ENCODE peak calls at places on chromosomes 3 and 15, in five cellular contexts. Y is adrenal gland, X is GM18507, O is H7, S is EH. N is an unnamed sample.

GRCh38 chr15:79811406-79812405 is 85.1 kb downstream of the MTHFS start:
- DNase-seq in Y (peak), X (no peak), O (no peak), S (peak), N (peak)

GRCh38 chr3:180690061-180690460 is 10.8 kb upstream of the CCDC39 start:
- DNase-seq in Y (no peak), X (no peak), O (no peak), S (no peak), N (no peak)

GRCh38 chr3:72445827-72446405 is 402.3 kb downstream of the SHQ1 start:
- DNase-seq in Y (no peak), X (no peak), O (no peak), S (peak), N (no peak)

GRCh38 chr3:98839846-98840245 is 61.6 kb downstream of the DCBLD2 start:
- DNase-seq in Y (no peak), X (no peak), O (no peak), S (peak), N (no peak)

GRCh38 chr3:111903067-111903511 is 44.0 kb downstream of the PHLDB2 start:
- DNase-seq in Y (no peak), X (no peak), O (no peak), S (peak), N (no peak)

GRCh38 chr15:70214266-70214665 is 116.5 kb upstream of the TLE3 start:
- DNase-seq in Y (no peak), X (no peak), O (peak), S (no peak), N (no peak)

GRCh38 chr3:38649500-38650247 is at the start of gene SCN5A:
- DNase-seq in Y (peak), X (no peak), O (peak), S (peak), N (peak)

GRCh38 chr15:55221090-55222011 is 24.6 kb upstream of the RSL24D1 start:
- DNase-seq in Y (peak), X (no peak), O (no peak), S (peak), N (no peak)

GRCh38 chr3:99714146-99714545 is 75.8 kb downstream of the COL8A1 start:
- DNase-seq in Y (no peak), X (no peak), O (no peak), S (peak), N (no peak)

GRCh38 chr15:70870066-70870465 is 16.1 kb upstream of the LARP6 start:
- DNase-seq in Y (no peak), X (no peak), O (no peak), S (peak), N (no peak)

GRCh38 chr3:134078169-134078821 is 48.6 kb upstream of the SLCO2A1 start:
- DNase-seq in Y (no peak), X (no peak), O (no peak), S (peak), N (no peak)

GRCh38 chr3:153614563-153614962 is 452.5 kb downstream of the RAP2B start:
- DNase-seq in Y (no peak), X (no peak), O (no peak), S (peak), N (no peak)

GRCh38 chr15:40984963-40985362 is 31.7 kb downstream of the CHAC1 start:
- DNase-seq in Y (peak), X (no peak), O (no peak), S (peak), N (no peak)

GRCh38 chr15:67125589-67126502 is 60.4 kb downstream of the SMAD3 start:
- DNase-seq in Y (peak), X (no peak), O (no peak), S (peak), N (no peak)

GRCh38 chr15:74438206-74438605 is 4.4 kb upstream of the SEMA7A start:
- DNase-seq in Y (no peak), X (no peak), O (no peak), S (no peak), N (no peak)

GRCh38 chr3:9087831-9088413 is 124.7 kb upstream of the RAD18 start:
- DNase-seq in Y (no peak), X (no peak), O (no peak), S (no peak), N (no peak)

GRCh38 chr3:156516284-156516683 is 38.6 kb downstream of the SSR3 start:
- DNase-seq in Y (peak), X (no peak), O (no peak), S (no peak), N (no peak)

GRCh38 chr15:49215768-49216739 is 46.0 kb downstream of the GALK2 start:
- DNase-seq in Y (peak), X (peak), O (peak), S (no peak), N (peak)

GRCh38 chr3:8441969-8442559 is 59.6 kb upstream of the LMCD1 start:
- DNase-seq in Y (peak), X (no peak), O (peak), S (peak), N (no peak)

GRCh38 chr15:72304596-72304995 is 15.4 kb downstream of the CELF6 start:
- DNase-seq in Y (no peak), X (no peak), O (no peak), S (no peak), N (no peak)

GRCh38 chr3:126313580-126314304 is 43.5 kb downstream of the KLF15 start:
- DNase-seq in Y (no peak), X (no peak), O (no peak), S (no peak), N (peak)

GRCh38 chr15:88401972-88402656 is 65.1 kb downstream of the MRPL46 start:
- DNase-seq in Y (no peak), X (no peak), O (peak), S (no peak), N (no peak)

GRCh38 chr3:98130421-98130820 is at the start of gene OR5H1:
- DNase-seq in Y (no peak), X (no peak), O (no peak), S (no peak), N (no peak)

GRCh38 chr15:71083349-71083748 is 31.9 kb upstream of the THSD4 start:
- DNase-seq in Y (no peak), X (no peak), O (no peak), S (peak), N (no peak)

GRCh38 chr3:156035158-156035557 is 85.2 kb upstream of the KCNAB1 start:
- DNase-seq in Y (no peak), X (no peak), O (no peak), S (no peak), N (no peak)

GRCh38 chr3:171801738-171802600 is 8.3 kb downstream of the PLD1 start:
- DNase-seq in Y (no peak), X (no peak), O (no peak), S (peak), N (no peak)

GRCh38 chr3:180036678-180037455 is at the start of gene PEX5L:
- DNase-seq in Y (peak), X (peak), O (peak), S (peak), N (peak)

GRCh38 chr15:74314897-74315438 is 52.5 kb downstream of the CYP11A1 start:
- DNase-seq in Y (no peak), X (no peak), O (no peak), S (no peak), N (no peak)

GRCh38 chr3:87088984-87089841 is 98.3 kb upstream of the VGLL3 start:
- DNase-seq in Y (peak), X (no peak), O (peak), S (peak), N (peak)

GRCh38 chr15:100998630-100999029 is 79.5 kb downstream of the LRRK1 start:
- DNase-seq in Y (no peak), X (no peak), O (no peak), S (no peak), N (no peak)

GRCh38 chr3:11784962-11785361 is 61.7 kb downstream of the TAMM41 start:
- DNase-seq in Y (no peak), X (no peak), O (no peak), S (no peak), N (no peak)

GRCh38 chr15:85706779-85707518 is 87.8 kb downstream of the KLHL25 start:
- DNase-seq in Y (peak), X (no peak), O (no peak), S (peak), N (no peak)

GRCh38 chr3:48592519-48593087 is 2.5 kb downstream of the COL7A1 start:
- DNase-seq in Y (no peak), X (no peak), O (no peak), S (peak), N (no peak)

GRCh38 chr15:27638950-27639349 is 460.2 kb downstream of the OCA2 start:
- DNase-seq in Y (no peak), X (no peak), O (no peak), S (no peak), N (no peak)

GRCh38 chr3:58237940-58238681 is 519 bp downstream of the ABHD6 start:
- DNase-seq in Y (peak), X (peak), O (peak), S (no peak), N (peak)

GRCh38 chr15:65323071-65323511 is 18.6 kb downstream of the RNU5B-1 start:
- DNase-seq in Y (peak), X (no peak), O (peak), S (peak), N (no peak)

N was measured in upper lobe of right lung.